ENCODE peak calls at places on chromosomes 4 and X, in ten cellular contexts. M is foreskin keratinocyte; J is hepatocyte; D is adrenal gland; P is lung; F is mesendoderm; I is CD4-positive, CD25-positive, alpha-beta regulatory T cell; B is uterus; T is GM23248; A is IMR-90. X is an unnamed sample.

GRCh38 chr4:188869581-188869980 is 730.3 kb downstream of the TRIML1 start:
- DNase-seq in T (no peak), F (no peak), D (no peak), B (no peak), I (no peak), P (no peak), M (no peak), J (no peak), A (peak), X (no peak)

GRCh38 chr4:61204353-61204752 is 4.2 kb downstream of the ADGRL3 start:
- DNase-seq in M (peak), A (peak), I (no peak), P (no peak), J (peak), B (no peak), T (no peak), F (peak), D (no peak), X (peak)

GRCh38 chr4:66052426-66052825 is 382.1 kb upstream of the EPHA5 start:
- DNase-seq in M (no peak), I (no peak), P (no peak), A (no peak), F (no peak), D (no peak), T (no peak), J (no peak), B (no peak), X (no peak)

GRCh38 chrX:9352683-9353430 is 112.0 kb upstream of the TBL1X start:
- DNase-seq in A (peak), B (no peak), I (no peak), P (peak), D (peak), T (peak), J (no peak), F (no peak), M (no peak), X (no peak)

GRCh38 chr4:1693131-1693896 is 9.2 kb upstream of the FAM53A start:
- DNase-seq in F (peak), J (peak), P (peak), D (peak), A (peak), I (peak), T (peak), B (peak), M (peak), X (no peak)

GRCh38 chr4:40486534-40486933 is 143.1 kb downstream of the RBM47 start:
- DNase-seq in D (no peak), B (no peak), J (no peak), T (peak), F (no peak), M (no peak), P (no peak), A (peak), I (no peak), X (peak)

GRCh38 chrX:16822723-16823122 is 36.5 kb downstream of the TXLNG start:
- DNase-seq in F (no peak), B (no peak), A (peak), D (no peak), M (peak), T (peak), P (no peak), I (no peak), J (no peak), X (no peak)

GRCh38 chr4:174999407-174999806 is 81.2 kb downstream of the ADAM29 start:
- DNase-seq in T (peak), D (no peak), J (no peak), A (no peak), I (no peak), M (no peak), F (no peak), B (no peak), P (no peak), X (no peak)

GRCh38 chr4:81724925-81725329 is 253.2 kb upstream of the RASGEF1B start:
- DNase-seq in D (peak), T (peak), F (peak), M (peak), I (no peak), P (peak), B (no peak), A (no peak), J (peak), X (peak)

GRCh38 chr4:80306255-80306654 is 29.3 kb upstream of the CFAP299 start:
- DNase-seq in J (no peak), P (no peak), F (no peak), D (no peak), I (no peak), A (peak), B (no peak), T (peak), M (peak), X (no peak)

GRCh38 chrX:30620980-30621716 is 32.1 kb upstream of the GK start:
- DNase-seq in T (peak), B (peak), I (no peak), J (peak), D (peak), M (peak), A (peak), P (no peak), F (peak), X (peak)

GRCh38 chr4:182189107-182189878 is 53.9 kb upstream of the TENM3 start:
- DNase-seq in J (peak), A (peak), T (peak), D (peak), B (peak), M (peak), I (no peak), F (no peak), P (no peak), X (peak)

GRCh38 chr4:120554086-120554485 is 368.4 kb downstream of the PRDM5 start:
- DNase-seq in A (no peak), P (no peak), D (no peak), M (no peak), F (peak), I (no peak), T (no peak), B (no peak), J (no peak), X (no peak)

GRCh38 chrX:41603591-41603990 is 85.2 kb upstream of the GPR34 start:
- DNase-seq in T (no peak), J (no peak), A (no peak), P (no peak), F (no peak), B (no peak), D (no peak), I (no peak), M (no peak), X (no peak)

GRCh38 chr4:89539374-89539773 is 231.8 kb upstream of the GPRIN3 start:
- DNase-seq in D (peak), P (no peak), F (peak), A (peak), T (peak), I (no peak), B (no peak), J (peak), M (no peak), X (no peak)

GRCh38 chr4:136441629-136442282 is 1090.5 kb downstream of the PCDH18 start:
- DNase-seq in I (no peak), T (no peak), M (no peak), B (no peak), A (no peak), F (no peak), D (no peak), P (no peak), J (no peak), X (no peak)

GRCh38 chrX:129961180-129962083 is 21.0 kb upstream of the BCORL1 start:
- DNase-seq in M (no peak), J (peak), A (no peak), D (peak), P (peak), F (peak), B (no peak), I (peak), T (peak), X (no peak)

GRCh38 chr4:109078724-109079123 is 223.7 kb downstream of the COL25A1 start:
- DNase-seq in J (no peak), M (no peak), F (peak), B (no peak), P (no peak), T (peak), I (no peak), A (peak), D (no peak), X (no peak)

GRCh38 chrX:149527705-149528104 is 13.1 kb upstream of the EOLA1 start:
- DNase-seq in T (peak), F (peak), A (peak), D (no peak), J (no peak), P (no peak), I (peak), M (no peak), B (no peak), X (no peak)

GRCh38 chr4:48334900-48335384 is 6.4 kb upstream of the SLAIN2 start:
- DNase-seq in J (no peak), A (no peak), D (no peak), B (no peak), P (no peak), F (no peak), M (no peak), T (no peak), I (no peak), X (no peak)

GRCh38 chrX:34585561-34585960 is 71.5 kb downstream of the TMEM47 start:
- DNase-seq in A (no peak), B (no peak), M (no peak), T (no peak), P (no peak), I (no peak), D (no peak), F (no peak), J (no peak), X (no peak)

GRCh38 chr4:158459085-158459820 is 62.4 kb upstream of the RXFP1 start:
- DNase-seq in B (no peak), J (no peak), D (no peak), I (no peak), A (no peak), M (no peak), F (peak), P (no peak), T (peak), X (no peak)

GRCh38 chrX:13389501-13389900 is 69.6 kb upstream of the ATXN3L start:
- DNase-seq in M (no peak), J (no peak), B (no peak), T (no peak), F (peak), D (no peak), P (no peak), A (no peak), I (no peak), X (no peak)

GRCh38 chrX:327660-328126 is 9.1 kb upstream of the GTPBP6 start:
- DNase-seq in A (no peak), I (no peak), P (no peak), B (no peak), D (no peak), M (no peak), T (no peak), J (no peak), F (no peak), X (no peak)

GRCh38 chr4:25843340-25844097 is 19.3 kb downstream of the SEL1L3 start:
- DNase-seq in I (no peak), D (no peak), B (no peak), P (peak), A (no peak), M (no peak), J (no peak), F (no peak), T (peak), X (no peak)

GRCh38 chr4:147590249-147590920 is 26.8 kb upstream of the TMEM184C start:
- DNase-seq in P (peak), F (peak), D (peak), M (no peak), B (peak), T (peak), I (peak), A (peak), J (peak), X (no peak)

GRCh38 chrX:118420462-118420861 is 74.6 kb downstream of the WDR44 start:
- DNase-seq in P (no peak), J (peak), I (no peak), F (no peak), B (no peak), M (no peak), T (peak), D (peak), A (peak), X (no peak)

GRCh38 chr4:138616775-138617174 is 374.6 kb upstream of the SLC7A11 start:
- DNase-seq in T (peak), P (no peak), I (no peak), F (no peak), D (no peak), A (peak), B (no peak), J (no peak), M (no peak), X (no peak)

DNA sequence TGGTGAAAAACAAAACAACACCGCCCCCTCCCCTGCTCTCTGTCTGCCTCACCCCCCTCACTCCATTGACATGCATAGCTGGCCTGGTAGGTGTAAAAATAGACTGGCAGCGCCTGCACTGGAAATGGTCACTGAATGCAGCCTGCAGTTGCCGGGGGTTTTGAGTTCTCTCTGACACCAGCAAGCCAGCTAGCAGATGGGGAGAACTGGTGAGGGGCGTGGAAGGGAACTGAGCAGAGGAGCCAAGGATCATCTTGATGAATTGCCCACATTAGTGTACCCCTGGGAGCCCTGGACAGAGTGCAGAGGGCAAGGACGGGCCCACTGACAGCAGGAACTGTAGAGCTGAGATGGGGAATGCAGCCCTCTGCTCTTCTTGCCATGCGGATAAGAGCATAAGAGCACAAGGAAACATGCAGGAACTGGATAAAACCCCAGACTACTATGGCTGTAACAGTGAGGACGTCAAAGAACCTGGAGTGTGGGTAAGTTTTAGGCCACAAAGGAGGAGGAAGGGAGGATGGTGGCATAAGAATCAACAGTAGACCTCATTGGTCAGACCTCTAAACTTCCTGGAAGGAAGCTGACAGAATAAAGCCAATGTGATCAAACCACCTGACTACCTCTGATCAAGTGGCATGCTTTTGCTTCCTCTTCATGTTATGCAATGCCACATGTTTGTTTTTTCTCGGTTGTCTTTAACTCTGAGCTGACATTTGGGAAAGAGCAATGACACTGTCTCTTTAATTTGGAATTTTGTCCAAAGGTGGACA is 96.3 kb downstream of the ANK2 start:
- DNase-seq in D (no peak), I (no peak), A (no peak), B (no peak), J (no peak), P (no peak), T (peak), M (no peak), F (peak), X (no peak)
- H3K27ac ChIP-seq in D (no peak), I (no peak), A (no peak), B (peak), J (peak), P (no peak), T (no peak), M (no peak), F (no peak), X (no peak)

DNA sequence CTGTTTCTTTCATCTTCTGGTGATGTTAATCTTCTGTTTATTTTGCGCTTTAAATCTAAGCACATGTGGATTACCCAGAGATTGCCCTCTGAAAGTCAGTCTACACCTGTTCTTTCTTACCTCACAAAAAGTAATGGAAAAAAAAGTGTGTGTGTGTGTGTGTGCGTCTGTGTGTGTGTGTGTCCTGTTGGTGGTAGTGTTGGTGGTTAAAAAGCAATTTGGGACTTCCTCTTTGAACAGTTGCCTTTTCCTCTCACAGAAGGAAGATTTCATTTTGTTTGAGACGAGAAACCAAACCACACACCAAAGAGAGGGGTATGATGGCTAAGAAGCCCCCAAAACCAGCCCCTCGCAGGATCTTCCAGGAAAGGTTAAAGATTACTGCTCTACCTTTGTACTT is at the start of gene STAP1:
- DNase-seq in T (no peak), M (no peak), I (no peak), D (no peak), A (no peak), P (no peak), B (no peak), J (no peak), F (no peak), X (no peak)
- H3K27ac ChIP-seq in T (no peak), M (no peak), I (no peak), D (no peak), A (no peak), P (no peak), B (no peak), J (no peak), F (no peak), X (no peak)

GRCh38 chr4:38226170-38226569 is 266.0 kb downstream of the PTTG2 start:
- DNase-seq in A (no peak), B (no peak), J (no peak), T (no peak), F (no peak), I (no peak), P (no peak), M (no peak), D (no peak), X (no peak)

GRCh38 chr4:38223801-38224236 is 263.6 kb downstream of the PTTG2 start:
- DNase-seq in J (peak), D (no peak), M (no peak), F (no peak), A (no peak), B (no peak), T (no peak), I (no peak), P (no peak), X (no peak)

GRCh38 chr4:38223306-38223705 is 263.1 kb downstream of the PTTG2 start:
- DNase-seq in J (no peak), A (no peak), T (no peak), D (peak), M (no peak), F (no peak), P (no peak), I (no peak), B (no peak), X (no peak)

GRCh38 chr4:38230121-38230728 is 270.0 kb downstream of the PTTG2 start:
- DNase-seq in B (no peak), F (no peak), I (no peak), J (peak), A (no peak), T (no peak), M (peak), D (no peak), P (no peak), X (peak)

GRCh38 chr4:38224850-38225249 is 264.7 kb downstream of the PTTG2 start:
- DNase-seq in J (no peak), P (no peak), M (no peak), F (no peak), B (no peak), I (no peak), T (no peak), D (no peak), A (no peak), X (no peak)
- H3K27ac ChIP-seq in J (peak), P (no peak), M (no peak), F (no peak), B (no peak), I (no peak), T (no peak), D (no peak), A (no peak), X (no peak)

DNA sequence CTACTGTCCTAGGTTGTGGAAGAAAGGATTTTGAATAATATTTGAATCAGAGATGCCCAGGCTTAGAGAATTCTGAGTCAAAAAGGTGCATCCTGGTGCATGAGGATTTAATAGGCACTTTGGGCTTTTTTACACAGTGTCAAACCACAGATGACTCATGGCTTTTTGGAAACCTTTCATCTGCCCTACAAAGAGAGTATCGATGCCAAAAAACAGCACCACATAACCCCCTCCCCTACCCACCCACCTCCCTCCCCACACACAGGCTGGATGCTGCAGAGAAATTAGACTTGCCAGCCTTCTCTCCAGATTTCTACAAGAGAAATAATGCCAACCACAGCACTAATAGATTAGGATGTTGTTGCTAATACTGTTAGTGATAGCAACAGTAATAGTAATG is 779.3 kb downstream of the NLGN4X start:
- DNase-seq in P (no peak), D (no peak), A (no peak), T (no peak), I (no peak), M (no peak), F (no peak), J (no peak), B (no peak), X (no peak)
- H3K27ac ChIP-seq in P (no peak), D (no peak), A (no peak), T (no peak), I (no peak), M (no peak), F (no peak), J (no peak), B (no peak), X (no peak)

DNA sequence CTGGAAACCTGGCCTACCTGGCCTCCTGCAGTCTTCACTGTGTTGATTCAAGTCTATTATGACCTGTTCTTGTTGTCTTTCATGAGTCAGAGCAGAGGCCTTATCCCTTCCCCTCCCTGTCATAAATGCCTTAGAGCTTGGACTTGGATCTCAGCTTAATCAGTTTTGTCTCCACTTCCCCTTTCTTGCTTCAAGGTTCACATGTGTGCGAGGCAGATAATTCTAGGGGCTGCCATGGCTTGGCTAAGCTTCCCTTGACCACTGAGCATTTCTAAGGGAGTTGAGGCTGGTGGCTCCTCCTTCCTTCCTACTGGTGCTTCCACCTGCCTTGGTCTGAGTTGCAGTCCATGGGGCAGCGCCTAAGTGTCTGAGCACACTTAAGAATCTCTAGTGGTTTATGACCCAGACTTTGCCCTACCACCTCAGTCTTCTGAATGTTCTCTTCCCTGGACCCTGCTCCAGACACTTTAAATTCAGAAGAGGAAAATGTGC is 1.7 kb upstream of the HEPH start:
- DNase-seq in B (no peak), P (no peak), M (no peak), A (no peak), T (peak), F (no peak), J (peak), I (no peak), D (no peak), X (peak)
- H3K27ac ChIP-seq in B (no peak), P (no peak), M (no peak), A (no peak), T (no peak), F (no peak), J (peak), I (no peak), D (no peak), X (no peak)

X was measured in epithelial cell of prostate.